ENCODE peak calls at places on chromosomes 7 and 10, in nine cellular contexts. U is osteocyte; F is Calu3; Q is kidney epithelial cell; I is brain microvascular endothelial cell; C is heart left ventricle; S is CD14-positive monocyte; D is spleen; K is CD4-positive, alpha-beta T cell. Z is an unnamed sample.

GRCh38 chr7:103630318-103630717 is 184.3 kb upstream of the SLC26A5 start:
- DNase-seq in S (no peak), I (peak), C (no peak), Q (peak), K (no peak), U (no peak), D (no peak), F (peak), Z (no peak)

GRCh38 chr7:147245274-147245673 is 1128.7 kb downstream of the CNTNAP2 start:
- DNase-seq in Q (no peak), F (peak), K (no peak), S (no peak), D (no peak), U (no peak), C (peak), I (peak), Z (no peak)

GRCh38 chr10:114259825-114260224 is 20.8 kb downstream of the VWA2 start:
- DNase-seq in U (no peak), Q (no peak), D (peak), K (no peak), C (peak), I (no peak), S (no peak), F (no peak), Z (no peak)

GRCh38 chr10:30600005-30600404 is 29.5 kb downstream of the LYZL2 start:
- DNase-seq in C (no peak), D (no peak), I (no peak), F (no peak), K (no peak), U (no peak), S (peak), Q (no peak), Z (no peak)

GRCh38 chr7:101121996-101122932 is 4.6 kb upstream of the SERPINE1 start:
- DNase-seq in Q (peak), U (peak), D (no peak), K (no peak), I (peak), F (peak), C (peak), S (no peak), Z (peak)

GRCh38 chr7:80611779-80612178 is 26.7 kb upstream of the CD36 start:
- DNase-seq in U (no peak), D (no peak), I (peak), Q (no peak), K (no peak), C (peak), F (peak), S (no peak), Z (no peak)

GRCh38 chr10:103876155-103876554 is 20.8 kb upstream of the SH3PXD2A start:
- DNase-seq in I (no peak), U (no peak), K (no peak), C (no peak), F (no peak), D (no peak), Q (no peak), S (no peak), Z (no peak)

GRCh38 chr7:92873776-92874175 is 37.4 kb upstream of the CDK6 start:
- DNase-seq in S (no peak), U (no peak), I (no peak), C (no peak), F (no peak), D (no peak), Q (no peak), K (no peak), Z (no peak)

GRCh38 chr7:2512179-2512644 is 7.4 kb upstream of the LFNG start:
- DNase-seq in U (no peak), S (no peak), I (no peak), K (no peak), Q (no peak), C (no peak), F (no peak), D (no peak), Z (no peak)

GRCh38 chr7:104940023-104940710 is 73.8 kb upstream of the KMT2E start:
- DNase-seq in Q (no peak), C (no peak), S (no peak), U (no peak), I (no peak), K (no peak), F (no peak), D (peak), Z (no peak)

GRCh38 chr10:77398986-77399755 is 238.4 kb downstream of the KCNMA1 start:
- DNase-seq in Q (no peak), K (no peak), I (no peak), D (no peak), C (no peak), F (no peak), S (no peak), U (no peak), Z (no peak)

GRCh38 chr10:46541017-46541661 is 15.3 kb downstream of the GPRIN2 start:
- DNase-seq in I (no peak), K (no peak), D (peak), C (no peak), Q (no peak), U (no peak), S (peak), F (peak), Z (peak)

GRCh38 chr10:124539935-124540641 is 78.5 kb downstream of the LHPP start:
- DNase-seq in F (peak), I (no peak), U (no peak), C (peak), S (no peak), D (peak), K (peak), Q (no peak), Z (no peak)

GRCh38 chr7:142859829-142860228 is 5.0 kb downstream of the EPHB6 start:
- DNase-seq in I (peak), U (no peak), K (no peak), Q (no peak), C (no peak), F (no peak), D (no peak), S (no peak), Z (no peak)

GRCh38 chr10:7817984-7818294 is 366 bp upstream of the TAF3 start:
- DNase-seq in Q (no peak), D (no peak), K (no peak), F (no peak), I (no peak), U (no peak), C (no peak), S (no peak), Z (no peak)

GRCh38 chr10:7811000-7811399 is 7.3 kb upstream of the TAF3 start:
- DNase-seq in S (no peak), I (no peak), D (no peak), C (no peak), Q (no peak), U (no peak), K (no peak), F (no peak), Z (no peak)

GRCh38 chr10:7817576-7817975 is 729 bp upstream of the TAF3 start:
- DNase-seq in S (no peak), F (no peak), D (peak), U (no peak), K (no peak), Q (no peak), C (no peak), I (no peak), Z (no peak)

GRCh38 chr10:7810443-7810842 is 7.9 kb upstream of the TAF3 start:
- DNase-seq in C (no peak), S (no peak), D (no peak), F (no peak), I (no peak), Q (no peak), U (no peak), K (no peak), Z (no peak)

DNA sequence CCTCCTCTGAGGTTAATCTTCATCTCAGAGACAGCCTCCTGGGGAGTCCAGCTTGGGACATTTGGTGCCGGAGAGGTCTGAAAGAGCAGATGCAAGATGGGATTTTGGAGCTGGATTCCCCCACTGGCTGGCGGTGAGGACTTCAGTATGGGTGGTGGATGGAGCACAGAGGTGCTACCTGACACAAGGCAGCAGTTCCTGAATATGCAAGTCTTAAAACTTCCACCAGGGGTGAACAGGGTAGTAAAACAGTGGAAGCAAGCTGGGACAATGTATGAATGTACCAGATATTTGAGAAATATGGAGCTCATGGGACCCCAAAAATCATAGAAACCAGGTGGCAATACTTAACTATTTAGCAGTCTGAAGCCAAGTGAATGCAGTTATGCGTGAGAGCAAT is 4.8 kb upstream of the TAF3 start:
- DNase-seq in U (no peak), F (no peak), S (no peak), D (no peak), Q (no peak), K (no peak), I (no peak), C (no peak), Z (no peak)
- TF ChIP-seq CTCF in U (no peak), F (no peak), S (peak), D (no peak), Q (no peak), K (no peak), I (peak), C (no peak), Z (no peak)

DNA sequence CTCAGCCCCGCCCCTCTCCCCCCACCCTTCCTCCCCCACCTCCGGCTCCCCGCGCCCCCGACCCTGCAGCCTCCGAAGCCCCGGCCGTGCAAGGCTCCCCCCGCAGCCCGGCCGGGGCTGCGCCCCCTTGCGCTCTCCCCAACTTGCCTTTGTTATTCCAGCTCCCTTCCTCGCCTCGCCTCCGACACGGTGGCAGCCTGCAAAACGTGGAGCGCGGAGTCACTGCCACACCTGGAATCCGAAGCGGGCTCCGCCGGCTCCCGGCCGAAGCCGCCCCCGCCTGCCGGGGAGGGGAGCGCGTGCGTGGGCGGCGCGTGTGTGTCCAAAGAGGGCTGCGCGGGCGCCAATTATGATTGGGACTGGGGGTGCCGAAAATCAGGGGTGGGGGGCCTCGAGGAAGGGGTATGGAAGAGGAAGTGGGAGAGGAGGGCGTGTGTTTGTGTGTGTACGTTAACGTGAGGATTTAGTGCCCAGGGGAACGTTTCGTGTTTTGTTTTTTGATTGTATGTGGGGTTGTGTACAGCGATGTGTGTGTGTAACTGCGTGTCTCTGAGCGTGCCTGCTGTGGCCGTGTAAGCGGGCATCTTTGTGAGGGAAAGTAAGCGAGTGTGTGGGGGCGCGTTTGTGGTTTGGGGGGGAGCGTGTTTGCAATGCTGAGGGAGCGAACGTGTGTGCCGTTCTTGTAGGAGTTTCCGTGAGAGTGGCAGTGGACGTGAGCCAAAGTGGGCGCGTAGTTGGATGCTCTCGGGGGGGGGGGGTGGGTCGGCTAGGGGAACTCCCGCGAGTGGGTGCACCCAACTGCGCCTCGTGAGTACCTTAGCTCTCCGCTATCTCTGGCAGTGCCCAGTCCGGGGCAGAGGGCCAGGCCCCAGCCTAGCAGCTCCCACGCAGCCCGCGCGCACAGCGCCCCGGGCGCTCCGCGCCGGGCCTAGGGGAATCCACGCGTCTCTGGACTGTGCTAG is 1.2 kb upstream of the ZMIZ1 start:
- DNase-seq in S (peak), I (peak), K (peak), U (peak), D (peak), F (peak), Q (no peak), C (peak), Z (no peak)
- TF ChIP-seq CTCF in S (no peak), I (peak), K (no peak), U (peak), D (peak), F (peak), Q (peak), C (no peak), Z (peak)

DNA sequence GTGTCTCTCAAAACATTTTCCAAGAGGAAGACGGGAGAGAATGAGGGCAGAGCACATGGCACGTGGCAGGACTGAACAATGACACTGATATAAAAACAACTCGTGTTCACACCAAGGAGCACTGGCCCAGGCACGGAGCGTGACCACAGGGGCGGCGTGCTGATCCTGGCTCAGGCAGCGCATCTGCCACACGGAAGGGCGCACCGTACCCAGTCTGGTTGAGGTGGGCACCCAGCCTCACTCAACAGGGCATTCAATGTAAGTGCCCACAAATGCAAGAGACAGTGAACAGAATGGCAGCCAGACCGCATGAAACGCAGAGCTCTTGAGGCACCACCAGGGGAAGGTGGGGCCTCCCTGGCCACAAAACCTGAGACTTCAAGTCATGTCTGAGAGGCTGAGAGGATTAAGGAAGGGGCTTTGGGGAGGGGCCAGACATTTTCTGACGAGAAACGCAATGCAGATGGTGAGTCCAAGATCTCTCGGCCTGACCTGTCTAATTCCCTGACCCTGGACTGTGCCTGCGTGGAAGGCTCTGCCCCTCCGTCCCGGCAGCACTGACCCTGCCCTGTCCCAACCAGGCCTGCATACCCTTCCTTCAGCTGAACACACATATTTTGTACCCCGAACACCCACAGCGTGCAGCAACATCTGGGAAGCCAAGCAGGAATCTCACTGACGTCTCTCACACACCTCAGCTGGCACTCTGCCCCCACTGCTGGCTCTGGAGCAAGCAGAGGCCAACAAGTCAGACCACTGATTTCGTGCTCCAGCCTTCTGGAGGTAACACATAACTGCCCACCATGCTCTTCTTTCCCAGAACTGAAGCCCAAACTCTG is 35.5 kb downstream of the VOPP1 start:
- DNase-seq in S (no peak), U (no peak), K (no peak), C (no peak), F (no peak), Q (no peak), D (peak), I (no peak), Z (no peak)
- TF ChIP-seq CTCF in S (no peak), U (no peak), K (no peak), C (no peak), F (no peak), Q (no peak), D (no peak), I (no peak), Z (no peak)

GRCh38 chr10:119408969-119409371 is 133.5 kb downstream of the RGS10 start:
- DNase-seq in Q (no peak), F (no peak), D (no peak), I (no peak), U (no peak), S (no peak), C (no peak), K (no peak), Z (no peak)

GRCh38 chr10:119409906-119410305 is 132.6 kb downstream of the RGS10 start:
- DNase-seq in F (no peak), S (no peak), U (no peak), I (peak), C (peak), D (peak), K (no peak), Q (no peak), Z (no peak)

GRCh38 chr10:119408072-119408471 is 134.4 kb downstream of the RGS10 start:
- DNase-seq in I (no peak), C (no peak), F (no peak), Q (no peak), U (no peak), D (no peak), S (no peak), K (no peak), Z (no peak)

GRCh38 chr10:119410361-119411116 is 132.0 kb downstream of the RGS10 start:
- DNase-seq in D (no peak), K (no peak), I (no peak), Q (no peak), U (no peak), F (no peak), S (no peak), C (no peak), Z (no peak)

DNA sequence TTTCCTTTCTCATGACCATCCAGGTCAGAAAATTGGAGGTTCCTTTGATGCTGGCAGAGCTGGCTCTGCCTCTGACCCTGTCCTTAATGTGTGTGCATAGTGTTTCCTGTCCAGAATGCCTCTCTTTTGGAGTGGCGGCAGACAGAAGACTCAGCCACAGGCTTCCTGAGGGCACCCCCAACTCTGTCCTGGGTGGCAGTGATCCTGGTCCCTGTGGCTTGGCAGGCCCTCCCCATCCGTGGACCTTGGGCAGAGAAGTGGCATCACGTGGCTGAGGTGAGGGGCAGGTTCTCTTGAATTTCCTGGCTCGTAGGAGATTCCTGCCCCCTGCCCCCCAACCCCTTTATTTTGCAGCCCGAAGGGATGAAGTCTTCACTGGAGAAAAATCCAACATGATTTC is 133.1 kb downstream of the RGS10 start:
- DNase-seq in I (no peak), F (no peak), K (no peak), D (no peak), Q (no peak), S (no peak), U (no peak), C (no peak), Z (no peak)
- TF ChIP-seq CTCF in I (no peak), F (no peak), K (no peak), D (no peak), Q (no peak), S (no peak), U (no peak), C (no peak), Z (no peak)

GRCh38 chr10:34016541-34016940 is 682.1 kb upstream of the NRP1 start:
- DNase-seq in C (no peak), S (no peak), U (no peak), D (no peak), F (no peak), I (no peak), Q (no peak), K (no peak), Z (no peak)

GRCh38 chr10:34018811-34019210 is 684.3 kb upstream of the NRP1 start:
- DNase-seq in F (no peak), K (no peak), C (no peak), S (no peak), Q (no peak), I (no peak), U (no peak), D (no peak), Z (no peak)

GRCh38 chr10:34015700-34016099 is 681.2 kb upstream of the NRP1 start:
- DNase-seq in U (no peak), F (no peak), I (no peak), C (no peak), D (no peak), S (no peak), K (no peak), Q (no peak), Z (no peak)

GRCh38 chr10:34018129-34018528 is 683.7 kb upstream of the NRP1 start:
- DNase-seq in K (no peak), Q (no peak), S (no peak), D (no peak), U (no peak), I (peak), C (no peak), F (peak), Z (no peak)

DNA sequence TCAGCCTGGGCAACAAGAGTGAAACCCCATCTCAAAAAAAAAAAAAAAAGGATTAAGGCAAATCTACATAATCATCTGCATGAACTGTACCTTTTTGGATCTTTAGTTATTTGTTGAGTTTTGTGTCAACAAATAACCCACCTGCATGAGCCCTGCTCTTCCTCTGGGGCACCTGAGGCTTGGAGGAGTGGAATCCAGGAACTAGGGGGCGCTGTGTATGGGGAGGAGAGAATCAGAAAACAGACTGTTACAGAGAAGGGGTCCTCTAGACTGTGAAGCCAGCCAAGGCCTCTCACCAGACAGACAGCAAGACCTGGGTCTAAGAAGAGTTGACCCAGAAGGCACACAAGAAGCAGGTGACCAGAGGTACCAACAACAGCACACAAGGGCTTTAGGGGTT is 682.8 kb upstream of the NRP1 start:
- DNase-seq in S (no peak), U (no peak), C (no peak), I (no peak), D (no peak), Q (no peak), K (no peak), F (no peak), Z (no peak)
- TF ChIP-seq CTCF in S (no peak), U (no peak), C (no peak), I (peak), D (no peak), Q (peak), K (no peak), F (no peak), Z (peak)

Z was measured in chondrocyte.